ENCODE peak calls at places on chromosomes 6 and 20, in four cellular contexts. Z is HepG2, I is GM12878, H is K562. S is an unnamed sample.
A peak's percentile ranks its signal among the peaks of the same experiment; 100 is the strongest.

GRCh38 chr6:71533939-71534379 is 245.3 kb downstream of the OGFRL1 start:
- DNase-seq in Z (peak; percentile 2), I (no peak), H (peak; percentile 20), S (no peak)

GRCh38 chr6:131978522-131978921 is 27.4 kb upstream of the CCN2 start:
- DNase-seq in I (no peak), H (no peak), Z (peak; percentile 68), S (no peak)

GRCh38 chr6:35448191-35448590 is 3.9 kb upstream of the FANCE start:
- DNase-seq in H (no peak), I (no peak), Z (no peak), S (no peak)

GRCh38 chr20:35021063-35021462 is 65.4 kb downstream of the MYH7B start:
- DNase-seq in Z (no peak), I (no peak), H (no peak), S (no peak)

GRCh38 chr6:87846446-87846845 is 144.4 kb upstream of the AKIRIN2 start:
- DNase-seq in Z (no peak), I (no peak), H (no peak), S (no peak)

GRCh38 chr6:3887150-3887700 is 38.1 kb downstream of the FAM50B start:
- DNase-seq in Z (peak; percentile 57), H (no peak), I (peak; percentile 1), S (no peak)

GRCh38 chr6:34585512-34586045 is 29.4 kb upstream of the SPDEF start:
- DNase-seq in I (no peak), Z (no peak), H (no peak), S (no peak)

GRCh38 chr6:82953871-82954270 is 111.8 kb downstream of the UBE3D start:
- DNase-seq in H (no peak), Z (no peak), I (no peak), S (no peak)

GRCh38 chr20:9059931-9060330 is 9.0 kb upstream of the PLCB4 start:
- DNase-seq in Z (no peak), H (no peak), I (no peak), S (no peak)

GRCh38 chr6:149779644-149779963 is 30.1 kb downstream of the PCMT1 start:
- DNase-seq in I (no peak), H (no peak), Z (no peak), S (no peak)

GRCh38 chr6:149783551-149783950 is 34.0 kb downstream of the PCMT1 start:
- DNase-seq in Z (no peak), I (no peak), H (no peak), S (no peak)

GRCh38 chr6:149782337-149782736 is 32.8 kb downstream of the PCMT1 start:
- DNase-seq in I (no peak), Z (no peak), H (no peak), S (no peak)

GRCh38 chr6:149777624-149778023 is 28.1 kb downstream of the PCMT1 start:
- DNase-seq in I (no peak), H (no peak), Z (no peak), S (no peak)

GRCh38 chr6:149781715-149782114 is 32.2 kb downstream of the PCMT1 start:
- DNase-seq in H (no peak), Z (no peak), I (no peak), S (no peak)
- TF ChIP-seq ETV6 in H (no peak), Z (no peak), I (no peak), S (no peak)

GRCh38 chr6:156262014-156262413 is 515.2 kb upstream of the ARID1B start:
- DNase-seq in I (no peak), H (no peak), Z (no peak), S (no peak)
- TF ChIP-seq MAX in I (no peak), H (no peak), Z (no peak), S (no peak)

DNA sequence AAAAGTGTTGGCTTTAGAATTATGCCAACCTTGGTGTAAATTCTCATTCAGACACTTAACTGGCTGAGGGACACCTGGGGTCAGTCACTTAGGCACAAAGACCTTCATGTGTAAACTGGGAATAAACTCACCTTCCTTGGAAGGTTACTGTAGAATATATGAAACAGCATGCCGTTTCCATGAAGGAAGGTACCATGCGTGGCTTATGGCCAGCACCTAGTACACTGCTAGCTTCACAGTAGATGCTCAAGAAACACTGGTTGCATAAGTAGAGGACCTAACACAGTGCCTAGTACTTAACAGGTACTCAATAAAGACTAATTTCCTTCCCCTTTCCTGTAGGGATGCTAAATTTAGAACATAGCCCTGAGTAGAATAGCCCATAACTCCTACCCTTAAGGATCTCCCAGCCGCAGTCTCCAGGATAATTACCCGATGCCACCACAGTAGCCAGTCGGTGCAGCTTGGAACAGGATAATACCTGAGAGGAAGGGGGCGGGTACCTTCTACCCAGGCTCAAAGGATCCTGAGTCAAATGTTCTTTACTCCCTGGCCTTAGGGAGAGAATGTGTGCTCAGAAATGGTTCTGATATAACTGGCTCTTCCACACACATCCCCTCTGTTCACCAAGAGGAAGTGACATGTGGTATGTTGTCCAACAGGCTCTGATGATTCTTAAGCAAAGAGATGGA is 3.6 kb downstream of the BCL2L1 start:
- DNase-seq in Z (no peak), H (no peak), I (no peak), S (no peak)
- TF ChIP-seq CBFB in Z (no peak), H (no peak), I (no peak), S (no peak)

DNA sequence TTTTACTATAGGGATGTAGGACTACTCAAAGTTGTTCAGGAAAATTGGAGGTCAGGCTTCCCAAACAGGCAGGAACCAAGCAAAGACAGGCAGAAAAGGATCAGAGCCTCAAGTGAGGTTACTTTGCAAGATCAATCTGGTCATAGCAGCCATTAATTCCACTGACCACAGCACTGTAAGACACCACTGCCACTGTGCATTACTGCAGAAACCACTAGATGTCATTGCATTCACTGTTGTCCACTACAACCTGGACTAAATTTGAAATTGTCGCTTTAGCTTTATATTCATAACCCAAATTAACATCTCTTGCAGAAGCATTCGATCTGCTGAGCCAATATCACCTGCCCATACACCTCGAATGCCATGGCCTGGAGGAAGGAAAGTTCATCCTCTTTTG is 126.9 kb upstream of the UFL1 start:
- DNase-seq in I (no peak), H (no peak), Z (peak; percentile 8), S (no peak)
- TF ChIP-seq ETV6 in I (no peak), H (no peak), Z (no peak), S (no peak)

GRCh38 chr20:2806351-2806701 is 5.9 kb upstream of the CPXM1 start:
- DNase-seq in I (no peak), H (no peak), Z (no peak), S (no peak)
- TF ChIP-seq MAX in I (no peak), H (no peak), Z (no peak), S (no peak)

GRCh38 chr6:135672256-135672655 is 174.7 kb upstream of the AHI1 start:
- DNase-seq in H (no peak), Z (no peak), I (no peak), S (no peak)

GRCh38 chr6:135673671-135674309 is 176.2 kb upstream of the AHI1 start:
- DNase-seq in H (no peak), I (no peak), Z (no peak), S (no peak)

GRCh38 chr6:135665935-135666334 is 168.4 kb upstream of the AHI1 start:
- DNase-seq in Z (no peak), I (no peak), H (no peak), S (no peak)

GRCh38 chr6:135664527-135664926 is 167.0 kb upstream of the AHI1 start:
- DNase-seq in H (no peak), I (no peak), Z (no peak), S (no peak)

DNA sequence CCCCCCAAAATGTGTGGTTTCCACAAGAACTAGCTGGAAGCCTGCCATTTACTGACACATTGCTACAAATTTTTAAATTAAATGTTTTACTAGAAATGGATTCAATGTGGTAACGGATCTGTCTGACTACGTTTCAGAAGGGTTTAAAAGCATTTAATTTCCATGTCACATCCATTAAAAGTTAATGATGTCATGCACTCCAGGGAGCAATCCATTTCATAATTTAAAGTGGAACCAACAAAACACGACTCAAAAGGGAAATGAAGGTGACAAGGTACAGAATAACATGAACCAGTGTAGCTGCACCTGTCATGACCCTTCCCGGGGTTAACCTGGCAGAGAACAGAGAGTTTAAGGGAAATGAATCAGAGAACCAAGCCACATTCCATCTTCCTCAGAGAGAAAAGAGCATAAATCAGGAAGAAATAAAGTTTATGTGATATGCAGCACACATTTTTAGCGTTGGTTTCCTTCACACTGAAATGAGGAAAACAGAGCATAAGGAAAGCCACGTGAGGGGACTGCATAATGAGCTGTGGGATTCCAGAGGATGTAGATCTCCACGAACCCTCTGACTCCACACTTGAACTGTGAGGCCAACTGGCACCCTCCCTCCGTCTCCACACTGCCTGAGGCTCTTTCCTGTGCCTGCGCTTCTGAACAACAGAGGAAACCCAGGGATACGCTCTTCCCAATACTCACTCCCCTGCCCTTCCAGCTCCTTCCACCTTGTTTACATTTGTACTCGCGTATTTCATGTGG is 170.3 kb upstream of the AHI1 start:
- DNase-seq in I (no peak), H (no peak), Z (no peak), S (peak; percentile 20)
- TF ChIP-seq CBFB in I (no peak), H (no peak), Z (no peak), S (no peak)

GRCh38 chr6:28693033-28693750 is 167.5 kb downstream of the GPX5 start:
- DNase-seq in H (no peak), Z (no peak), I (no peak), S (no peak)
- TF ChIP-seq ETV6 in H (no peak), Z (no peak), I (no peak), S (no peak)

DNA sequence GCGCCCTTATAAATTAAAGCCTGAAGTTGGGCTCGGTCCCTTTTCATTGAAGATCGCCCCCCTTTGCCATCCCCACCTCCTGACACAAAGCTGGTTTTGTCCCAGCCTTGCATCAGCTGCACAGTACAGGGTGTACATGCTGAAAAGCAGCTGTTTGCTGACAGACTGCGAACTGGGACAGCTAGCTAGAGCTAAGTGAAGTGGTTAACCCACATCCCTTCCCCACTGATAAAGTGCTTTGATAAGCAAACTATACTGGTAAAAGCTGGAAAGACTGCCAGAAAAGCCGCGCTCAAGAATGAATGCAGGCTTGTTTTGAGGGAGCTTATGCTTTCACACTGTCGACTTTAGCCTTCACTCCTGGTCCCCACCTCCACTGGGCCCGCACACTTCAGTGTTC is 207.3 kb downstream of the GMDS start:
- DNase-seq in H (no peak), I (no peak), Z (no peak), S (no peak)
- TF ChIP-seq MAX in H (no peak), I (no peak), Z (no peak), S (no peak)

DNA sequence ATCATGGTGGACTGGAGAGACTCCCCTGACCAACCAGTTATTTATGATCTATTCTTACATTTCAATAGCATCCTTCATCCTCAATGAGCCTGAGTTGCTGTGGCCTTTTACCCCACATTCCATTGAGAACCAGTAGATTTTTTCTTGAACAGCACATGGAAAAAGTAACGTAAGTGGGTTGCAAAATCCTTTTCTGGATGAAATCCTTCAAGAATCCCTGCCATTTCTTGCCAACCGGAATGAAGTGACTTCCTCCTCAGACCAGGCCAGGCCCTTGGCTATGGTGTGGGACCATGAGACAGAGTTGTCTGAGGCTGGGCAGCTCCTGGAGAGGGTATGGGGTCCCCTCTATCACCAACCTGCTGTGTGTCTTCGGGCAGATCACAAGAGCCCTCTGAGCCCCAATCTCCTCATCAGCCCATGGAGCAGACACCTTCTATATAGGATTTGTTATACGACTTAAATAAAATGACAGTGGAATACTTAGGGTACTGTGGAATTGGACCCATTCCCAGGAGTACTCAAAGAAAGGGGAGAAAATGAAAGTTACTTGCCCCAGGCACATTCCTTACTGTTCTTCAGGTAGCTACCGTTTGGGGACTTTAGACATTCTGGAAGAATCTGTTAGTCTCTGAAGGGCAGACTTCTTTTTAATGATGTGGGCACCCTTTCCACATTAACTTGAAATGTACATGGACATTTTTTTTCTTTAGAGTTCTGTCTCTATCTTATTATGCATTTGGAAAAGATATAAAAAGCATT is 10.9 kb downstream of the EYA2 start:
- DNase-seq in I (no peak), H (no peak), Z (no peak), S (no peak)
- TF ChIP-seq CBFB in I (no peak), H (no peak), Z (no peak), S (no peak)

S was measured in WTC11.